ENCODE peak calls at places on chromosome 16, in nine cellular contexts. X is AG04450, T is vagina, Q is lung, K is dorsolateral prefrontal cortex, H is A673, A is transverse colon, N is IMR-90, D is heart right ventricle. P is an unnamed sample.

GRCh38 chr16:87457724-87458423 is 35.0 kb downstream of the ZCCHC14 start:
- DNase-seq in X (peak), T (no peak), Q (no peak), K (no peak), H (peak), A (no peak), N (peak), D (no peak), P (no peak)

GRCh38 chr16:10577305-10578202 is 2.8 kb downstream of the EMP2 start:
- DNase-seq in X (no peak), T (no peak), Q (no peak), K (no peak), H (no peak), A (peak), N (no peak), D (peak), P (peak)

GRCh38 chr16:10876799-10877341 is at the start of gene CIITA:
- DNase-seq in X (peak), T (no peak), Q (peak), K (peak), H (peak), A (peak), N (peak), D (peak), P (no peak)

GRCh38 chr16:57694556-57695377 is at the start of gene DRC7:
- DNase-seq in X (no peak), T (no peak), Q (peak), K (no peak), H (peak), A (peak), N (peak), D (peak), P (peak)

GRCh38 chr16:68200120-68200783 is 35.7 kb downstream of the ESRP2 start:
- DNase-seq in X (no peak), T (no peak), Q (no peak), K (no peak), H (no peak), A (no peak), N (peak), D (no peak), P (no peak)

GRCh38 chr16:47538472-47538871 is 77.3 kb downstream of the PHKB start:
- DNase-seq in X (no peak), T (no peak), Q (no peak), K (no peak), H (no peak), A (no peak), N (no peak), D (no peak), P (no peak)

GRCh38 chr16:20353379-20353778 is 864 bp upstream of the UMOD start:
- DNase-seq in X (no peak), T (no peak), Q (no peak), K (no peak), H (no peak), A (no peak), N (no peak), D (no peak), P (no peak)

GRCh38 chr16:82653550-82654511 is 27.1 kb downstream of the CDH13 start:
- DNase-seq in X (peak), T (no peak), Q (no peak), K (no peak), H (peak), A (no peak), N (peak), D (no peak), P (no peak)

GRCh38 chr16:88503374-88503770 is 50.3 kb downstream of the ZFPM1 start:
- DNase-seq in X (no peak), T (no peak), Q (no peak), K (no peak), H (no peak), A (no peak), N (peak), D (no peak), P (no peak)

GRCh38 chr16:27273670-27274522 is 5.3 kb upstream of the NSMCE1 start:
- DNase-seq in X (no peak), T (peak), Q (no peak), K (no peak), H (no peak), A (peak), N (peak), D (no peak), P (no peak)

GRCh38 chr16:59296002-59296401 is 561.9 kb upstream of the GOT2 start:
- DNase-seq in X (no peak), T (no peak), Q (no peak), K (no peak), H (peak), A (no peak), N (no peak), D (no peak), P (no peak)

GRCh38 chr16:84378099-84378498 is 9.8 kb downstream of the ATP2C2 start:
- DNase-seq in X (no peak), T (no peak), Q (no peak), K (no peak), H (no peak), A (no peak), N (no peak), D (no peak), P (no peak)

GRCh38 chr16:69526831-69527655 is 38.7 kb upstream of the NFAT5 start:
- DNase-seq in X (no peak), T (no peak), Q (no peak), K (no peak), H (no peak), A (no peak), N (no peak), D (no peak), P (peak)

GRCh38 chr16:55641430-55642056 is 14.2 kb upstream of the SLC6A2 start:
- DNase-seq in X (no peak), T (no peak), Q (no peak), K (no peak), H (no peak), A (no peak), N (peak), D (no peak), P (no peak)

GRCh38 chr16:14302399-14303181 is 231.5 kb downstream of the MRTFB start:
- DNase-seq in X (no peak), T (no peak), Q (no peak), K (no peak), H (peak), A (peak), N (no peak), D (peak), P (peak)

GRCh38 chr16:1706386-1707192 is 594 bp downstream of the MAPK8IP3 start:
- DNase-seq in X (no peak), T (peak), Q (no peak), K (no peak), H (peak), A (no peak), N (peak), D (no peak), P (no peak)

GRCh38 chr16:10741844-10742243 is 1.8 kb upstream of the NUBP1 start:
- DNase-seq in X (no peak), T (no peak), Q (no peak), K (no peak), H (no peak), A (peak), N (peak), D (peak), P (no peak)

GRCh38 chr16:1762879-1763520 is 8.3 kb downstream of the NME3 start:
- DNase-seq in X (no peak), T (no peak), Q (no peak), K (no peak), H (no peak), A (no peak), N (no peak), D (no peak), P (no peak)

GRCh38 chr16:69693916-69694315 is 32.4 kb downstream of the NQO1 start:
- DNase-seq in X (no peak), T (no peak), Q (no peak), K (no peak), H (no peak), A (no peak), N (no peak), D (no peak), P (no peak)

GRCh38 chr16:64282181-64282580 is 839.7 kb downstream of the CDH11 start:
- DNase-seq in X (no peak), T (no peak), Q (no peak), K (no peak), H (no peak), A (no peak), N (no peak), D (no peak), P (no peak)

GRCh38 chr16:87926246-87927194 is 9.8 kb downstream of the CA5A start:
- DNase-seq in X (no peak), T (no peak), Q (no peak), K (no peak), H (no peak), A (no peak), N (no peak), D (no peak), P (no peak)

GRCh38 chr16:2967721-2968161 is 1.4 kb upstream of the PAQR4 start:
- DNase-seq in X (no peak), T (no peak), Q (no peak), K (no peak), H (no peak), A (no peak), N (no peak), D (no peak), P (peak)

GRCh38 chr16:2969545-2970521 is 685 bp downstream of the PAQR4 start:
- DNase-seq in X (peak), T (no peak), Q (peak), K (peak), H (peak), A (peak), N (peak), D (peak), P (peak)

GRCh38 chr16:2967211-2967631 is 1.9 kb upstream of the PAQR4 start:
- DNase-seq in X (no peak), T (no peak), Q (no peak), K (no peak), H (no peak), A (no peak), N (no peak), D (no peak), P (no peak)

GRCh38 chr16:2968738-2969544 is at the start of gene PAQR4:
- DNase-seq in X (peak), T (no peak), Q (peak), K (peak), H (peak), A (peak), N (peak), D (peak), P (peak)

GRCh38 chr16:2968368-2968737 is 795 bp upstream of the PAQR4 start:
- DNase-seq in X (no peak), T (no peak), Q (no peak), K (no peak), H (peak), A (peak), N (no peak), D (no peak), P (peak)
- H3K4me3 ChIP-seq in X (no peak), T (peak), Q (no peak), K (peak), H (peak), A (peak), N (no peak), D (peak), P (peak)

GRCh38 chr16:85728879-85729278 is 22.0 kb downstream of the C16orf74 start:
- DNase-seq in X (no peak), T (no peak), Q (no peak), K (no peak), H (peak), A (no peak), N (no peak), D (no peak), P (peak)
- TF ChIP-seq CTCF in X (peak), T (no peak), Q (no peak), K (no peak), H (peak), A (no peak), N (peak), D (no peak), P (peak)

GRCh38 chr16:86343733-86344585 is 166.4 kb upstream of the FOXF1 start:
- DNase-seq in X (no peak), T (no peak), Q (no peak), K (no peak), H (no peak), A (no peak), N (peak), D (no peak), P (no peak)
- H3K27ac ChIP-seq in X (peak), T (peak), Q (peak), K (no peak), H (no peak), A (peak), N (peak), D (no peak), P (no peak)

GRCh38 chr16:79601092-79601977 is 798 bp upstream of the MAF start:
- DNase-seq in X (no peak), T (no peak), Q (peak), K (no peak), H (no peak), A (peak), N (no peak), D (peak), P (no peak)
- H3K4me3 ChIP-seq in X (peak), T (peak), Q (peak), K (peak), H (peak), A (peak), N (peak), D (peak), P (peak)

GRCh38 chr16:80954985-80955384 is 51.7 kb downstream of the CMC2 start:
- DNase-seq in X (no peak), T (no peak), Q (no peak), K (no peak), H (no peak), A (no peak), N (no peak), D (no peak), P (no peak)

GRCh38 chr16:80946481-80946880 is 60.2 kb downstream of the CMC2 start:
- DNase-seq in X (no peak), T (no peak), Q (no peak), K (no peak), H (no peak), A (no peak), N (no peak), D (no peak), P (no peak)

GRCh38 chr16:80947708-80948615 is 58.7 kb downstream of the CMC2 start:
- DNase-seq in X (no peak), T (no peak), Q (no peak), K (no peak), H (no peak), A (no peak), N (no peak), D (no peak), P (no peak)

GRCh38 chr16:80947239-80947638 is 59.4 kb downstream of the CMC2 start:
- DNase-seq in X (no peak), T (no peak), Q (no peak), K (no peak), H (no peak), A (no peak), N (no peak), D (no peak), P (no peak)

GRCh38 chr16:80948886-80949502 is 57.7 kb downstream of the CMC2 start:
- DNase-seq in X (no peak), T (no peak), Q (no peak), K (peak), H (peak), A (peak), N (peak), D (peak), P (peak)
- TF ChIP-seq CTCF in X (peak), T (no peak), Q (no peak), K (peak), H (peak), A (peak), N (peak), D (peak), P (peak)

GRCh38 chr16:3948378-3948995 is 68.0 kb upstream of the CREBBP start:
- DNase-seq in X (no peak), T (no peak), Q (no peak), K (no peak), H (no peak), A (no peak), N (no peak), D (no peak), P (no peak)
- H3K27ac ChIP-seq in X (no peak), T (no peak), Q (peak), K (no peak), H (no peak), A (no peak), N (no peak), D (peak), P (no peak)

GRCh38 chr16:50265716-50266336 is 525 bp upstream of the ADCY7 start:
- DNase-seq in X (no peak), T (no peak), Q (no peak), K (no peak), H (no peak), A (no peak), N (no peak), D (no peak), P (no peak)
- H3K4me3 ChIP-seq in X (peak), T (peak), Q (no peak), K (peak), H (peak), A (peak), N (no peak), D (no peak), P (no peak)